ENCODE peak calls at places on chromosomes 2 and 18, in ten cellular contexts. L is ovary; I is GM06990; Z is hepatocyte; M is GM23338; F is fibroblast of mammary gland; Y is CD8-positive, alpha-beta memory T cell; D is BJ; A is uterus; P is GM23248. K is an unnamed sample.

GRCh38 chr2:33242845-33243244 is 233.6 kb upstream of the RASGRP3 start:
- DNase-seq in F (peak), I (no peak), A (no peak), Y (no peak), L (no peak), P (peak), D (no peak), Z (no peak), M (no peak), K (no peak)

GRCh38 chr2:168773719-168774521 is 28.5 kb upstream of the NOSTRIN start:
- DNase-seq in P (peak), A (peak), L (peak), D (no peak), Z (peak), I (no peak), F (peak), Y (no peak), M (peak), K (peak)

GRCh38 chr18:26046419-26047077 is 43.9 kb downstream of the SS18 start:
- DNase-seq in F (no peak), M (no peak), L (no peak), D (no peak), A (no peak), P (no peak), Z (no peak), I (no peak), Y (no peak), K (no peak)

GRCh38 chr18:49878996-49879585 is 65.8 kb upstream of the ACAA2 start:
- DNase-seq in F (peak), Y (no peak), D (no peak), P (peak), M (no peak), Z (no peak), L (no peak), A (no peak), I (no peak), K (no peak)

GRCh38 chr2:143928613-143929012 is 591.3 kb downstream of the ZEB2 start:
- DNase-seq in L (no peak), Y (no peak), A (no peak), F (no peak), D (no peak), I (no peak), P (no peak), Z (no peak), M (no peak), K (no peak)

GRCh38 chr2:18719978-18720775 is 130.8 kb upstream of the NT5C1B start:
- DNase-seq in A (no peak), L (no peak), Y (no peak), F (peak), Z (peak), I (no peak), M (no peak), D (peak), P (peak), K (no peak)

GRCh38 chr2:150887926-150888325 is 373.7 kb downstream of the RBM43 start:
- DNase-seq in D (no peak), A (no peak), L (no peak), F (no peak), I (no peak), M (no peak), Y (no peak), Z (no peak), P (peak), K (no peak)

GRCh38 chr2:207227062-207227748 is 61.5 kb upstream of the KLF7 start:
- DNase-seq in P (peak), Y (no peak), Z (peak), A (peak), M (peak), D (no peak), F (no peak), L (peak), I (no peak), K (no peak)

GRCh38 chr2:72173640-72174321 is 26.1 kb upstream of the CYP26B1 start:
- DNase-seq in D (no peak), M (peak), P (no peak), F (no peak), A (no peak), L (no peak), I (no peak), Z (no peak), Y (no peak), K (no peak)

GRCh38 chr2:174846941-174847938 is 83.0 kb upstream of the CHRNA1 start:
- DNase-seq in F (peak), D (peak), Z (peak), P (peak), M (peak), I (no peak), Y (no peak), L (no peak), A (no peak), K (no peak)

GRCh38 chr2:157338013-157338412 is 12.4 kb upstream of the ERMN start:
- DNase-seq in L (no peak), Z (no peak), F (no peak), D (no peak), A (no peak), M (no peak), P (no peak), I (no peak), Y (no peak), K (no peak)

GRCh38 chr2:223626713-223627112 is 24.6 kb upstream of the SCG2 start:
- DNase-seq in Y (no peak), I (no peak), M (no peak), F (peak), L (no peak), D (no peak), A (no peak), Z (no peak), P (peak), K (no peak)

GRCh38 chr2:239374896-239375277 is 25.9 kb downstream of the HDAC4 start:
- DNase-seq in P (no peak), A (no peak), Z (no peak), Y (no peak), L (peak), I (no peak), M (peak), D (no peak), F (no peak), K (no peak)

GRCh38 chr2:12169721-12170120 is 423.3 kb downstream of the LPIN1 start:
- DNase-seq in I (no peak), F (peak), D (peak), P (peak), A (peak), Z (peak), Y (no peak), L (no peak), M (no peak), K (no peak)

GRCh38 chr2:18456026-18456425 is 104.4 kb downstream of the RDH14 start:
- DNase-seq in Y (no peak), D (no peak), I (no peak), Z (no peak), A (no peak), P (peak), L (no peak), F (no peak), M (peak), K (no peak)

GRCh38 chr2:236718207-236718992 is 148.8 kb downstream of the ACKR3 start:
- DNase-seq in M (no peak), P (no peak), F (peak), Y (no peak), Z (no peak), L (no peak), A (no peak), D (no peak), I (no peak), K (no peak)

GRCh38 chr2:96159084-96159830 is 14.0 kb upstream of the DUSP2 start:
- DNase-seq in Z (no peak), Y (no peak), P (no peak), F (no peak), L (no peak), A (no peak), M (no peak), D (no peak), I (no peak), K (no peak)

GRCh38 chr2:240232264-240232915 is 91.9 kb upstream of the OTOS start:
- DNase-seq in M (no peak), Y (no peak), F (no peak), P (no peak), D (no peak), L (no peak), A (no peak), Z (no peak), I (no peak), K (peak)

GRCh38 chr18:59233017-59233410 is 13.1 kb downstream of the GRP start:
- DNase-seq in A (no peak), D (peak), L (no peak), P (peak), I (no peak), Y (no peak), F (no peak), M (no peak), Z (no peak), K (no peak)

GRCh38 chr18:36124841-36125240 is 4.3 kb downstream of the SLC39A6 start:
- DNase-seq in A (no peak), Y (no peak), M (no peak), Z (no peak), F (no peak), I (no peak), P (no peak), D (no peak), L (no peak), K (no peak)

GRCh38 chr2:116510117-116510671 is 1304.3 kb upstream of the DDX18 start:
- DNase-seq in I (no peak), Z (peak), F (no peak), D (no peak), L (no peak), P (peak), M (peak), Y (no peak), A (no peak), K (no peak)

GRCh38 chr2:134287323-134287722 is 33.5 kb downstream of the MGAT5 start:
- DNase-seq in Z (no peak), L (no peak), I (peak), D (no peak), P (no peak), M (no peak), Y (no peak), F (no peak), A (no peak), K (no peak)

GRCh38 chr2:110688594-110689091 is 10.8 kb upstream of the BUB1 start:
- DNase-seq in M (peak), F (no peak), D (no peak), L (no peak), Z (no peak), A (no peak), Y (no peak), I (no peak), P (no peak), K (no peak)

GRCh38 chr2:224241812-224242211 is 160.1 kb downstream of the FAM124B start:
- DNase-seq in P (no peak), Y (no peak), M (no peak), D (no peak), L (no peak), Z (no peak), F (no peak), A (no peak), I (no peak), K (no peak)

GRCh38 chr2:59569124-59569523 is 984.3 kb downstream of the BCL11A start:
- DNase-seq in D (no peak), I (no peak), F (no peak), L (no peak), Z (no peak), M (no peak), A (no peak), Y (no peak), P (no peak), K (no peak)

GRCh38 chr2:236867441-236868260 is 218.0 kb upstream of the COPS8 start:
- DNase-seq in Y (no peak), L (no peak), P (no peak), D (peak), A (no peak), M (no peak), I (no peak), Z (no peak), F (no peak), K (no peak)

GRCh38 chr18:27057459-27058302 is 127.4 kb downstream of the CHST9 start:
- DNase-seq in I (no peak), P (no peak), M (no peak), Z (peak), L (no peak), D (no peak), F (no peak), A (peak), Y (no peak), K (no peak)

GRCh38 chr2:26170795-26171194 is 2.1 kb upstream of the GAREM2 start:
- DNase-seq in P (no peak), D (no peak), L (no peak), M (no peak), F (no peak), Y (no peak), Z (no peak), A (no peak), I (no peak), K (no peak)

GRCh38 chr2:222609391-222609790 is 46.5 kb downstream of the FARSB start:
- DNase-seq in P (peak), Z (no peak), L (no peak), M (no peak), I (no peak), F (peak), Y (no peak), A (no peak), D (no peak), K (no peak)

GRCh38 chr2:79782540-79782939 is 269.7 kb downstream of the CTNNA2 start:
- DNase-seq in Z (no peak), A (no peak), L (no peak), D (no peak), F (no peak), Y (no peak), P (no peak), I (no peak), M (peak), K (no peak)

GRCh38 chr2:3631851-3632659 is 25.9 kb upstream of the ALLC start:
- DNase-seq in I (no peak), Z (no peak), P (no peak), A (peak), M (no peak), D (no peak), Y (no peak), L (peak), F (no peak), K (no peak)

GRCh38 chr2:168821992-168822391 is 19.6 kb downstream of the NOSTRIN start:
- DNase-seq in D (no peak), I (no peak), L (no peak), Z (no peak), F (no peak), A (no peak), Y (no peak), P (no peak), M (no peak), K (no peak)

GRCh38 chr2:223528036-223528435 is 74.1 kb downstream of the SCG2 start:
- DNase-seq in Z (no peak), D (peak), A (no peak), L (no peak), Y (no peak), P (peak), M (no peak), I (no peak), F (peak), K (no peak)

GRCh38 chr2:72669121-72669520 is 156.7 kb downstream of the EXOC6B start:
- DNase-seq in M (no peak), D (peak), F (peak), I (no peak), P (peak), L (no peak), Z (no peak), A (no peak), Y (no peak), K (no peak)

GRCh38 chr2:191318729-191319078 is 73.5 kb downstream of the MYO1B start:
- DNase-seq in Z (peak), F (peak), D (no peak), I (no peak), L (no peak), A (no peak), M (peak), Y (no peak), P (peak), K (peak)

GRCh38 chr2:11824901-11825592 is 78.6 kb downstream of the LPIN1 start:
- DNase-seq in D (no peak), Y (no peak), M (no peak), A (no peak), P (no peak), Z (no peak), I (no peak), L (no peak), F (no peak), K (no peak)

GRCh38 chr2:174597347-174598047 is at the start of gene WIPF1:
- DNase-seq in Y (peak), I (peak), F (peak), M (no peak), P (peak), A (no peak), Z (no peak), D (no peak), L (peak), K (peak)

GRCh38 chr2:237213325-237214040 is 127.8 kb downstream of the COPS8 start:
- DNase-seq in F (peak), L (peak), D (no peak), A (peak), Y (no peak), P (peak), M (peak), I (no peak), Z (peak), K (no peak)

GRCh38 chr18:76873713-76874112 is 51.4 kb downstream of the ZNF236 start:
- DNase-seq in M (no peak), F (no peak), A (no peak), L (no peak), I (no peak), Y (no peak), D (no peak), P (no peak), Z (no peak), K (no peak)

DNA sequence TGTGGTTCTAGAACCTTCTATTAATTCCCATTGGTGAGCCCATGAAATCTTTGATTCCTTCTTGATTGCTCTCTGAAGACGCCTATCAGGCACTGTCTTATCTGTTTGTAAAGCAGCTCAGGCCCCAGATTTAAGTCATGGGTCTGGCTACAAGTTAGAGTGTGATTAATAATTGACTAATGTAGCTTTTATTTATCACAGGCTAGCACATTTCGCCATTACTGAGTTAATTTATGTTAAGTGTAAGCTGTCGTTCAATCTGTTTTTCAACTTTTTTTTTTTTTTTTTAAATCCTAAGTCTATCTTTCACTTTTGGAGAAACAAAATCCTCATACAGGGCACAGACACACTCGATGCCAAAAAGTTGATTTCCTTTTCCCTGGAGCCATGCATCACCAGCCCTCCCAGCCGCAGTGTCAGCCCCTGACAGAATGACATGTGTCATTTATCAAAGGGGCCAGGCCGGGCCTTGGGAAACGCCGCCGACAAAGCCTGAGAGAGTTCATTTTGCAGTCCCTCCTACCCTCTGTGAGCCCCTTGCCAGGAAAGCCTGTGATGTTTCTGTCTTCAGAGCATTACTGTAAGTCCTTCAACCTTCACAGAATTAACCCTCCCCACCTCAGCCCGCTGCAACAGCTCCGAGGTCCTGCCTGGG is 15.8 kb downstream of the TSHZ1 start:
- DNase-seq in L (no peak), P (peak), F (no peak), A (no peak), I (no peak), Y (no peak), D (no peak), M (no peak), Z (peak), K (no peak)
- H3K4me3 ChIP-seq in L (peak), P (peak), F (peak), A (peak), I (no peak), Y (no peak), D (peak), M (no peak), Z (no peak), K (no peak)

GRCh38 chr18:63511285-63511684 is 30.9 kb upstream of the SERPINB12 start:
- DNase-seq in Y (no peak), I (no peak), A (no peak), D (no peak), M (peak), L (no peak), F (peak), Z (peak), P (no peak), K (no peak)
- H3K4me3 ChIP-seq in Y (no peak), I (no peak), A (no peak), D (no peak), M (no peak), L (no peak), F (no peak), Z (no peak), P (no peak), K (no peak)

GRCh38 chr18:8910186-8910585 is 192.3 kb upstream of the NDUFV2 start:
- DNase-seq in I (no peak), F (no peak), Y (no peak), A (no peak), L (no peak), M (no peak), D (no peak), P (no peak), Z (no peak), K (no peak)
- H3K4me3 ChIP-seq in I (no peak), F (no peak), Y (no peak), A (no peak), L (no peak), M (no peak), D (no peak), P (peak), Z (no peak), K (no peak)

GRCh38 chr2:162477011-162477410 is 133.1 kb downstream of the GCA start:
- DNase-seq in I (no peak), A (no peak), D (no peak), F (no peak), P (no peak), Y (no peak), M (no peak), Z (no peak), L (no peak), K (no peak)
- H3K4me3 ChIP-seq in I (no peak), A (no peak), D (no peak), F (no peak), P (no peak), Y (no peak), M (no peak), Z (no peak), L (no peak), K (no peak)

GRCh38 chr2:119197529-119198266 is 25.9 kb upstream of the STEAP3 start:
- DNase-seq in P (no peak), D (no peak), M (no peak), L (no peak), A (no peak), F (no peak), I (no peak), Z (no peak), Y (no peak), K (no peak)

GRCh38 chr2:119195887-119196286 is 27.7 kb upstream of the STEAP3 start:
- DNase-seq in I (no peak), M (peak), A (no peak), F (no peak), P (no peak), D (no peak), Z (no peak), L (no peak), Y (no peak), K (no peak)

GRCh38 chr2:119196301-119197124 is 27.1 kb upstream of the STEAP3 start:
- DNase-seq in P (peak), Z (no peak), A (no peak), I (no peak), Y (no peak), D (no peak), F (peak), M (peak), L (no peak), K (no peak)

GRCh38 chr2:119198267-119198840 is 25.3 kb upstream of the STEAP3 start:
- DNase-seq in A (no peak), Y (no peak), Z (no peak), P (no peak), L (peak), I (no peak), D (no peak), F (no peak), M (no peak), K (no peak)

DNA sequence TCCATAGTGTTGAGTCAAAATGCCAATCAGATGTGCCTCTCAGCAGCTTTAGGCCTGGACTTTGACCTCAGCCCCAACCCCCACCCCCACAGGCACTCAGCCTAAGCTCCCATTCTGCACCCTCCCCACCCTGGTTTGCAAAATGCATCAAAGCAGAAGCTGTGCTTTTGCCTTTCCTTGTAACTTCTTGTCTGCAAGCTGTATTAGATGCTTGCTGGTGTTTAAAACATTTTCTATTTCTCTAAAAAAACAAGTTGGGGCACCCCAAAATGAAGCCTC is 26.6 kb upstream of the STEAP3 start:
- DNase-seq in M (no peak), I (no peak), Y (no peak), A (no peak), L (no peak), D (no peak), F (no peak), P (no peak), Z (no peak), K (no peak)
- H3K4me3 ChIP-seq in M (no peak), I (no peak), Y (no peak), A (no peak), L (no peak), D (no peak), F (no peak), P (no peak), Z (no peak), K (no peak)

GRCh38 chr2:8682719-8683667 is 1.1 kb downstream of the ID2 start:
- DNase-seq in L (peak), A (peak), M (peak), P (peak), F (peak), I (peak), D (no peak), Y (no peak), Z (peak), K (peak)
- H3K4me3 ChIP-seq in L (peak), A (peak), M (peak), P (peak), F (peak), I (peak), D (peak), Y (peak), Z (peak), K (peak)

K was measured in colonic mucosa.